ENCODE peak calls at places on chromosome 3, in five cellular contexts. P, U, X, C and E are unnamed samples.

GRCh38 chr3:146382386-146382785 is 87.0 kb downstream of the PLSCR2 start:
- DNase-seq in C (peak), P (no peak), U (no peak), X (no peak), E (no peak)

GRCh38 chr3:124147429-124147828 is 155.5 kb upstream of the ROPN1 start:
- DNase-seq in U (no peak), P (no peak), C (no peak), X (no peak), E (no peak)

GRCh38 chr3:128648402-128648801 is 2.2 kb downstream of the RPN1 start:
- DNase-seq in X (no peak), U (no peak), C (no peak), P (no peak), E (no peak)

GRCh38 chr3:17077614-17078013 is 192.9 kb downstream of the PLCL2 start:
- DNase-seq in X (no peak), P (no peak), U (no peak), C (peak), E (no peak)

GRCh38 chr3:130895690-130896089 is 1.8 kb downstream of the ATP2C1 start:
- DNase-seq in P (no peak), U (no peak), C (no peak), X (no peak), E (no peak)

GRCh38 chr3:127325630-127325961 is 37.8 kb upstream of the PRR20G start:
- DNase-seq in X (no peak), P (no peak), U (no peak), C (peak), E (no peak)

GRCh38 chr3:23650371-23651140 is 155.2 kb upstream of the UBE2E1 start:
- DNase-seq in X (no peak), C (peak), U (no peak), P (no peak), E (no peak)

GRCh38 chr3:161403251-161403650 is 31.9 kb upstream of the SPTSSB start:
- DNase-seq in P (no peak), U (no peak), X (no peak), C (peak), E (no peak)

GRCh38 chr3:124617177-124617576 is 113.1 kb upstream of the UMPS start:
- DNase-seq in C (no peak), X (no peak), U (no peak), P (no peak), E (no peak)

GRCh38 chr3:61966200-61966599 is 404.8 kb downstream of the PTPRG start:
- DNase-seq in U (no peak), C (no peak), X (no peak), P (no peak), E (no peak)

GRCh38 chr3:73812054-73812453 is 187.3 kb upstream of the PDZRN3 start:
- DNase-seq in X (no peak), C (no peak), U (no peak), P (no peak), E (no peak)

GRCh38 chr3:38618343-38618742 is 31.1 kb downstream of the SCN5A start:
- DNase-seq in P (no peak), C (no peak), U (no peak), X (no peak), E (no peak)

GRCh38 chr3:142660379-142660778 is 63.5 kb upstream of the TRPC1 start:
- DNase-seq in P (no peak), X (no peak), C (no peak), U (no peak), E (no peak)

GRCh38 chr3:185693985-185694675 is 108.0 kb downstream of the SENP2 start:
- DNase-seq in U (no peak), P (no peak), X (no peak), C (peak), E (no peak)

GRCh38 chr3:122572940-122573412 is 4.5 kb upstream of the PARP15 start:
- DNase-seq in X (no peak), U (no peak), C (peak), P (no peak), E (peak)

GRCh38 chr3:187040637-187041361 is 98.5 kb downstream of the RPL39L start:
- DNase-seq in U (no peak), X (no peak), C (peak), P (no peak), E (no peak)

GRCh38 chr3:42229942-42230688 is 35.9 kb downstream of the CCK start:
- DNase-seq in U (no peak), X (peak), C (peak), P (no peak), E (no peak)

GRCh38 chr3:124117486-124117885 is 125.6 kb upstream of the ROPN1 start:
- DNase-seq in U (no peak), X (no peak), C (peak), P (no peak), E (no peak)

GRCh38 chr3:26712211-26713026 is 89.8 kb downstream of the LRRC3B start:
- DNase-seq in X (peak), C (peak), U (no peak), P (no peak), E (no peak)

GRCh38 chr3:194886836-194887235 is 201.2 kb downstream of the FAM43A start:
- DNase-seq in P (no peak), U (no peak), X (no peak), C (no peak), E (no peak)

GRCh38 chr3:126287536-126288181 is 69.5 kb downstream of the KLF15 start:
- DNase-seq in U (no peak), X (peak), C (peak), P (no peak), E (no peak)